ENCODE peak calls at places on chromosome 16, in four cellular contexts. One of them, this sample, is unnamed.

GRCh38 chr16:64830653-64831052 is 291.2 kb downstream of the CDH11 start:
- DNase-seq in GM23338: no peak
- DNase-seq in endothelial cell of umbilical vein: no peak
- DNase-seq in fibroblast of lung: peak
- DNase-seq in this sample: peak

GRCh38 chr16:85999778-86000177 is 100.8 kb downstream of the IRF8 start:
- DNase-seq in fibroblast of lung: no peak
- DNase-seq in endothelial cell of umbilical vein: no peak
- DNase-seq in GM23338: no peak
- DNase-seq in this sample: no peak

GRCh38 chr16:24977673-24978065 is 37.5 kb downstream of the ARHGAP17 start:
- DNase-seq in endothelial cell of umbilical vein: peak
- DNase-seq in GM23338: peak
- DNase-seq in fibroblast of lung: peak
- DNase-seq in this sample: peak

GRCh38 chr16:1037023-1037933 is 35.3 kb upstream of the SSTR5 start:
- DNase-seq in GM23338: peak
- DNase-seq in fibroblast of lung: peak
- DNase-seq in endothelial cell of umbilical vein: no peak
- DNase-seq in this sample: peak

GRCh38 chr16:50155925-50156324 is 2.8 kb downstream of the TENT4B start:
- DNase-seq in GM23338: no peak
- DNase-seq in fibroblast of lung: no peak
- DNase-seq in endothelial cell of umbilical vein: no peak
- DNase-seq in this sample: no peak

GRCh38 chr16:64585367-64585766 is 536.5 kb downstream of the CDH11 start:
- DNase-seq in fibroblast of lung: no peak
- DNase-seq in endothelial cell of umbilical vein: no peak
- DNase-seq in GM23338: no peak
- DNase-seq in this sample: no peak

GRCh38 chr16:53022374-53022773 is 30.3 kb downstream of the CHD9NB start:
- DNase-seq in endothelial cell of umbilical vein: peak
- DNase-seq in GM23338: peak
- DNase-seq in fibroblast of lung: peak
- DNase-seq in this sample: peak

GRCh38 chr16:70779361-70779760 is 21.6 kb downstream of the VAC14 start:
- DNase-seq in GM23338: no peak
- DNase-seq in fibroblast of lung: no peak
- DNase-seq in endothelial cell of umbilical vein: no peak
- DNase-seq in this sample: no peak

GRCh38 chr16:23497543-23497868 is 12.8 kb downstream of the GGA2 start:
- DNase-seq in GM23338: no peak
- DNase-seq in fibroblast of lung: no peak
- DNase-seq in endothelial cell of umbilical vein: no peak
- DNase-seq in this sample: no peak

GRCh38 chr16:83954577-83955016 is 1.6 kb downstream of the OSGIN1 start:
- DNase-seq in fibroblast of lung: peak
- DNase-seq in GM23338: peak
- DNase-seq in endothelial cell of umbilical vein: no peak
- DNase-seq in this sample: peak

GRCh38 chr16:17426451-17426850 is 44.3 kb downstream of the XYLT1 start:
- DNase-seq in fibroblast of lung: no peak
- DNase-seq in GM23338: no peak
- DNase-seq in endothelial cell of umbilical vein: no peak
- DNase-seq in this sample: no peak

GRCh38 chr16:17803625-17804410 is 333.1 kb upstream of the XYLT1 start:
- DNase-seq in fibroblast of lung: peak
- DNase-seq in endothelial cell of umbilical vein: no peak
- DNase-seq in GM23338: no peak
- DNase-seq in this sample: no peak

GRCh38 chr16:82199209-82199608 is 29.2 kb upstream of the MPHOSPH6 start:
- DNase-seq in fibroblast of lung: peak
- DNase-seq in endothelial cell of umbilical vein: no peak
- DNase-seq in GM23338: no peak
- DNase-seq in this sample: no peak

GRCh38 chr16:600781-601180 is 10.9 kb downstream of the RAB40C start:
- DNase-seq in GM23338: peak
- DNase-seq in fibroblast of lung: no peak
- DNase-seq in endothelial cell of umbilical vein: peak
- DNase-seq in this sample: no peak

GRCh38 chr16:4561565-4561964 is 5.4 kb downstream of the C16orf96 start:
- DNase-seq in endothelial cell of umbilical vein: no peak
- DNase-seq in fibroblast of lung: no peak
- DNase-seq in GM23338: no peak
- DNase-seq in this sample: no peak

GRCh38 chr16:914453-914852 is 56.3 kb downstream of the LMF1 start:
- DNase-seq in GM23338: no peak
- DNase-seq in fibroblast of lung: peak
- DNase-seq in endothelial cell of umbilical vein: peak
- DNase-seq in this sample: peak

GRCh38 chr16:4415538-4416199 is 727 bp downstream of the CORO7 start:
- DNase-seq in endothelial cell of umbilical vein: peak
- DNase-seq in GM23338: peak
- DNase-seq in fibroblast of lung: peak
- DNase-seq in this sample: peak

GRCh38 chr16:55240933-55241332 is 83.1 kb upstream of the IRX6 start:
- DNase-seq in fibroblast of lung: no peak
- DNase-seq in endothelial cell of umbilical vein: no peak
- DNase-seq in GM23338: peak
- DNase-seq in this sample: no peak

GRCh38 chr16:64893386-64893785 is 228.5 kb downstream of the CDH11 start:
- DNase-seq in GM23338: no peak
- DNase-seq in fibroblast of lung: peak
- DNase-seq in endothelial cell of umbilical vein: no peak
- DNase-seq in this sample: peak

GRCh38 chr16:9518054-9518453 is 426.6 kb downstream of the HAPSTR1 start:
- DNase-seq in endothelial cell of umbilical vein: no peak
- DNase-seq in GM23338: no peak
- DNase-seq in fibroblast of lung: no peak
- DNase-seq in this sample: no peak

GRCh38 chr16:49440156-49441065 is 66.8 kb downstream of the C16orf78 start:
- DNase-seq in fibroblast of lung: no peak
- DNase-seq in GM23338: no peak
- DNase-seq in endothelial cell of umbilical vein: no peak
- DNase-seq in this sample: no peak

GRCh38 chr16:78072275-78072674 is 27.2 kb upstream of the WWOX start:
- DNase-seq in fibroblast of lung: no peak
- DNase-seq in GM23338: peak
- DNase-seq in endothelial cell of umbilical vein: no peak
- DNase-seq in this sample: peak

GRCh38 chr16:79509221-79509631 is 91.3 kb downstream of the MAF start:
- DNase-seq in fibroblast of lung: no peak
- DNase-seq in endothelial cell of umbilical vein: no peak
- DNase-seq in GM23338: peak
- DNase-seq in this sample: no peak

GRCh38 chr16:35492225-35492624 is 2032.8 kb downstream of the TP53TG3F start:
- DNase-seq in GM23338: no peak
- DNase-seq in endothelial cell of umbilical vein: no peak
- DNase-seq in fibroblast of lung: no peak
- DNase-seq in this sample: no peak

GRCh38 chr16:79067600-79067999 is 532.9 kb downstream of the MAF start:
- DNase-seq in fibroblast of lung: no peak
- DNase-seq in GM23338: no peak
- DNase-seq in endothelial cell of umbilical vein: no peak
- DNase-seq in this sample: no peak

GRCh38 chr16:17389392-17389791 is 81.4 kb downstream of the XYLT1 start:
- DNase-seq in GM23338: no peak
- DNase-seq in fibroblast of lung: peak
- DNase-seq in endothelial cell of umbilical vein: no peak
- DNase-seq in this sample: no peak

GRCh38 chr16:48184681-48185080 is 28.9 kb upstream of the ABCC12 start:
- DNase-seq in endothelial cell of umbilical vein: no peak
- DNase-seq in GM23338: no peak
- DNase-seq in fibroblast of lung: no peak
- DNase-seq in this sample: no peak

GRCh38 chr16:47774661-47775060 is 313.5 kb downstream of the PHKB start:
- DNase-seq in endothelial cell of umbilical vein: no peak
- DNase-seq in GM23338: peak
- DNase-seq in fibroblast of lung: peak
- DNase-seq in this sample: peak

GRCh38 chr16:80803341-80804060 is 897 bp downstream of the CDYL2 start:
- DNase-seq in GM23338: peak
- DNase-seq in fibroblast of lung: peak
- DNase-seq in endothelial cell of umbilical vein: peak
- DNase-seq in this sample: peak

GRCh38 chr16:11203111-11203623 is 52.8 kb downstream of the SOCS1 start:
- DNase-seq in endothelial cell of umbilical vein: no peak
- DNase-seq in GM23338: no peak
- DNase-seq in fibroblast of lung: no peak
- DNase-seq in this sample: no peak

GRCh38 chr16:11201498-11202259 is 54.3 kb downstream of the SOCS1 start:
- DNase-seq in endothelial cell of umbilical vein: peak
- DNase-seq in fibroblast of lung: peak
- DNase-seq in GM23338: peak
- DNase-seq in this sample: peak

GRCh38 chr16:11204513-11205047 is 51.4 kb downstream of the SOCS1 start:
- DNase-seq in endothelial cell of umbilical vein: no peak
- DNase-seq in fibroblast of lung: no peak
- DNase-seq in GM23338: no peak
- DNase-seq in this sample: no peak

GRCh38 chr16:11200523-11201063 is 55.4 kb downstream of the SOCS1 start:
- DNase-seq in fibroblast of lung: peak
- DNase-seq in endothelial cell of umbilical vein: no peak
- DNase-seq in GM23338: no peak
- DNase-seq in this sample: no peak

DNA sequence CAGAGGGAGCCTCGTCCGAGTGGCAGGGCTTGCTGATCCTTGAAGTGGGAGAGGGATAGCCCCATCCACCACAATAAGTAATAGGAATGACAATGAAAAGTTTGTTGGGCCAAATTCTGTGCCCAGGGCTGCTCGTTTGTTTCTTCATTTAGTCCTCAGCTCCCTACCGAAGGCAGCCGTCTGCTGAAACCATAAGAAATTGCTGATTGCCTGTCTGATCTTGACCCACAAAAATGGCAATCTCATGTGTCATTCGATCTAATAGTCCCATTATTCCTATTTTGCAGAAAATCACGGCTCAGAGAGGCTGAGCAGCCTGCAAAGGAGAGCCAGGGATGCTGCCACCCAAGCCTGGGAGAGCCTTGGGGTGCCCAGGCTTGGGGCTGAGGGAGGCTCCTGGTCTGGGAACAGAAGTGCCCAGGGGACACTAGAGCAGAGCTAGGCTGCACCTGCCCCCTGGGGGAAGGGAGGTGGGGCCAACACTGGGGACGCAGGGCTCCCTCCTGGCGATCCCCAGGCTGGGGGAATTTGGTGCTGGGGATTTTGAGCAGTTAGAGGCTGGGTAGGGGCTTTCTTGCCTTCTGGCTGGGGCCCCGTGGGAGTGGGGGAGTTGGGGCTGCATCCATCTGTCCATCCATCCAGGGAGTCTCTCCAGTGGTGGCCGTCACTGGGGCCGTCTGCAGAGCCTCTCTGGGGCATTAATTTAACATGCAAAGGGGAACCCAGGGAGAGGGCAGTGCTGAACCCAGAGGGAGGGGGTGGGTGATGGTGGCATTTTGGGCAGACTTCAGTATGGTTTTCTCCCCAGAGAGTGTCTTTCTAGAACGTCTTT is 53.5 kb downstream of the SOCS1 start:
- DNase-seq in fibroblast of lung: no peak
- DNase-seq in GM23338: no peak
- DNase-seq in endothelial cell of umbilical vein: no peak
- DNase-seq in this sample: no peak
- H3K4me2 ChIP-seq in fibroblast of lung: peak
- H3K4me2 ChIP-seq in GM23338: peak
- H3K4me2 ChIP-seq in endothelial cell of umbilical vein: peak
- H3K4me2 ChIP-seq in this sample: peak

GRCh38 chr16:87765776-87766484 is at the start of gene KLHDC4:
- DNase-seq in fibroblast of lung: peak
- DNase-seq in endothelial cell of umbilical vein: peak
- DNase-seq in GM23338: peak
- DNase-seq in this sample: peak
- H2AFZ ChIP-seq in fibroblast of lung: peak
- H2AFZ ChIP-seq in endothelial cell of umbilical vein: peak
- H2AFZ ChIP-seq in GM23338: peak
- H2AFZ ChIP-seq in this sample: peak

DNA sequence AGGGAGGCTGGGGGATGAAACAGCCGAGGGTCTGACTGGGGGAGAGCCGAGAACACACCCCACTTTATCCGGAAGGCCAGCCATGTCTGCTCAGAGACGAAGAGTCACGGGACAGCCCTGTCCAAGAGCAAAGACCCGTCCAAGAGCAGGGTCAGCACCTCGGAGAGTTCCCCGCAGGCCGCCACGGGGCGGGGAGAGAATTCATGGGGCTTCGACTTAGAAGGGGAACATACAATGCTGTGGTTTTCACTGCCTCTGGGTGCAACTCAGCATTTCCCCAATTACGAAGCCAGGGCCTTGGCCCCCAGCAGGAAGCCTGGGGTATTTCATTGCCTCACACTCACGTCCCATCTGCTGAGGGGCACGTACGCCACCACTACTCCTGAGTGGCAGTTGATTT is 59.3 kb downstream of the JPH3 start:
- DNase-seq in fibroblast of lung: peak
- DNase-seq in GM23338: peak
- DNase-seq in endothelial cell of umbilical vein: peak
- DNase-seq in this sample: peak
- H3K4me2 ChIP-seq in fibroblast of lung: no peak
- H3K4me2 ChIP-seq in GM23338: no peak
- H3K4me2 ChIP-seq in endothelial cell of umbilical vein: no peak
- H3K4me2 ChIP-seq in this sample: no peak

GRCh38 chr16:30894540-30895368 is 877 bp upstream of the BCL7C start:
- DNase-seq in GM23338: no peak
- DNase-seq in endothelial cell of umbilical vein: no peak
- DNase-seq in fibroblast of lung: no peak
- DNase-seq in this sample: peak
- H2AFZ ChIP-seq in GM23338: peak
- H2AFZ ChIP-seq in endothelial cell of umbilical vein: peak
- H2AFZ ChIP-seq in fibroblast of lung: peak
- H2AFZ ChIP-seq in this sample: peak

GRCh38 chr16:27174798-27175197 is 28.5 kb upstream of the KDM8 start:
- DNase-seq in fibroblast of lung: peak
- DNase-seq in endothelial cell of umbilical vein: no peak
- DNase-seq in GM23338: no peak
- DNase-seq in this sample: peak

GRCh38 chr16:27177031-27177774 is 26.1 kb upstream of the KDM8 start:
- DNase-seq in endothelial cell of umbilical vein: peak
- DNase-seq in GM23338: no peak
- DNase-seq in fibroblast of lung: peak
- DNase-seq in this sample: peak

GRCh38 chr16:27175888-27176287 is 27.4 kb upstream of the KDM8 start:
- DNase-seq in fibroblast of lung: no peak
- DNase-seq in GM23338: peak
- DNase-seq in endothelial cell of umbilical vein: no peak
- DNase-seq in this sample: no peak

GRCh38 chr16:27171584-27171983 is 31.7 kb upstream of the KDM8 start:
- DNase-seq in endothelial cell of umbilical vein: no peak
- DNase-seq in GM23338: no peak
- DNase-seq in fibroblast of lung: no peak
- DNase-seq in this sample: no peak

DNA sequence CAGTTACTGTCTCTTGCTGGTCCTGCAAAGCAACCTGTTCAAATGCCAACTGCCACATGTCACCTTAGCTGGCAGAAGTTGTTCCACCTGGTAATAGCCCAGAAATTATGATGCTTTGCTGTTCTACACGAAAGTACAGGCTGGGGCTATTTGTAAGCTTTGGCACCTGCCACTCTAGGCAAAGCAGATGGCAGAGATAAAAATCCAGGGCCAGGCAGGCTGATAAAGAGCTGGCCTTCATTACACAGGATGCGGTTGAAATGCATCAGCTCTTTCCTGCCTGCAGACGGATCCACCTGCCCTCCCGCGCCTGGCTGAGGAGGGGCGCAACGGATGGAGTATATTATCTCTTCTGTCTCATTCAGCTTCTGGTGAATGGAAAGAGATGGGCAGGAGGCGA is 29.3 kb upstream of the KDM8 start:
- DNase-seq in endothelial cell of umbilical vein: no peak
- DNase-seq in GM23338: no peak
- DNase-seq in fibroblast of lung: no peak
- DNase-seq in this sample: peak
- H3K4me2 ChIP-seq in endothelial cell of umbilical vein: no peak
- H3K4me2 ChIP-seq in GM23338: no peak
- H3K4me2 ChIP-seq in fibroblast of lung: no peak
- H3K4me2 ChIP-seq in this sample: peak